ENCODE peak calls at places on chromosomes 16 and 17, in six cellular contexts. N, V, Y, F, G and Z are unnamed samples. For H3K36me3, the result is how much of the 10 kb centered on the place peaks cover.

GRCh38 chr17:17780941-17781590 is 55.7 kb downstream of the SREBF1 start:
- DNase-seq in V (peak), N (peak), Y (no peak), G (no peak), F (no peak), Z (no peak)

GRCh38 chr16:86334062-86334461 is 176.3 kb upstream of the FOXF1 start:
- DNase-seq in N (no peak), Y (no peak), V (no peak), G (no peak), F (no peak), Z (no peak)

GRCh38 chr17:50263293-50264262 is 10.7 kb upstream of the TMEM92 start:
- DNase-seq in F (no peak), V (no peak), N (peak), Y (no peak), G (no peak), Z (no peak)

GRCh38 chr17:76036497-76037380 is 9.6 kb upstream of the EVPL start:
- DNase-seq in N (no peak), Y (no peak), G (no peak), V (peak), F (no peak), Z (no peak)

GRCh38 chr17:59506907-59507726 is 58.3 kb upstream of the DHX40 start:
- DNase-seq in Y (no peak), V (no peak), F (no peak), N (no peak), G (no peak), Z (no peak)

GRCh38 chr16:69435977-69436729 is 11.7 kb downstream of the CYB5B start:
- DNase-seq in G (peak), Y (no peak), V (no peak), F (no peak), N (no peak), Z (no peak)

GRCh38 chr16:46884513-46885293 is 541 bp downstream of the GPT2 start:
- DNase-seq in F (no peak), G (peak), V (no peak), Y (no peak), N (no peak), Z (peak)

GRCh38 chr16:7482028-7482427 is 149.4 kb downstream of the RBFOX1 start:
- DNase-seq in F (no peak), V (no peak), Y (no peak), N (no peak), G (no peak), Z (no peak)

GRCh38 chr17:31915456-31916100 is 14.1 kb upstream of the UTP6 start:
- DNase-seq in Y (no peak), V (no peak), N (no peak), G (no peak), F (no peak), Z (no peak)

GRCh38 chr17:45677770-45678169 is 106.3 kb upstream of the CRHR1 start:
- DNase-seq in F (no peak), G (no peak), V (no peak), Y (no peak), N (no peak), Z (no peak)

GRCh38 chr17:42288078-42288984 is at the start of gene STAT5A:
- DNase-seq in Y (peak), F (peak), V (peak), G (peak), N (peak), Z (peak)

GRCh38 chr16:13994239-13995106 is 74.5 kb downstream of the ERCC4 start:
- DNase-seq in N (no peak), F (no peak), V (no peak), G (no peak), Y (no peak), Z (no peak)

DNA sequence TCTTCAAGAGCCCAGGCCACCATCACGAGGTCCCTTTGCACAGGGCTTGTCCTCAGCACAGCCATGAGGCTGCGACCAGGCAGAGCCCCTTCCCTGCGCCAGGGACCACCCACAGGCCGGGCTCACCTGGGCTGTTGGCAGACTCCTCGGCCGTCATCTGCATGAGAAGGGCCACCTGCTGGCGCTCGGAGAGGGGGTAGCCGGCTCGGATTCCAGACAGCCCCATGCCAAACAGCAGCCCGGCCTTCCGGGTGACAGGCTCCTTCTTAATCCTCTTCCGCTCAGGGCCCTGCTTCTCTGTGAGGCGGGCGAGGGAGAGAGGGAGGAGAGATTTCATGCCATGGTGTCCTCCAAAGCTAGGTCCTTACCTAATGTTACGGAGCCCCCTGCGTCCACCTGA is 73.4 kb downstream of the ZNF778 start:
- DNase-seq in F (no peak), Y (no peak), G (no peak), V (no peak), N (no peak), Z (no peak)
- H3K36me3 ChIP-seq in F (under half), Y (under half), G (under half), V (under half), N (under half), Z (under half)

GRCh38 chr16:51132484-51132883 is 18.6 kb downstream of the SALL1 start:
- DNase-seq in Y (no peak), N (no peak), F (no peak), G (no peak), V (no peak), Z (no peak)
- H3K36me3 ChIP-seq in Y (under half), N (under half), F (under half), G (under half), V (under half), Z (under half)

GRCh38 chr17:69690531-69690930 is 276.0 kb downstream of the MAP2K6 start:
- DNase-seq in V (no peak), G (no peak), F (no peak), N (no peak), Y (no peak), Z (no peak)
- H3K36me3 ChIP-seq in V (under half), G (under half), F (under half), N (under half), Y (under half), Z (under half)

GRCh38 chr16:10441726-10442125 is 55.9 kb downstream of the ATF7IP2 start:
- DNase-seq in N (no peak), F (no peak), G (peak), Y (no peak), V (no peak), Z (no peak)
- H3K36me3 ChIP-seq in N (under half), F (under half), G (under half), Y (half or more), V (under half), Z (under half)

GRCh38 chr16:28839004-28839639 is 7.0 kb downstream of the TUFM start:
- DNase-seq in N (no peak), F (no peak), G (no peak), V (no peak), Y (no peak), Z (no peak)

GRCh38 chr16:28835864-28836760 is 10.0 kb downstream of the TUFM start:
- DNase-seq in V (no peak), G (no peak), Y (no peak), F (no peak), N (no peak), Z (no peak)

GRCh38 chr16:28836761-28837064 is 9.4 kb downstream of the TUFM start:
- DNase-seq in Y (no peak), N (no peak), V (no peak), F (no peak), G (no peak), Z (no peak)

GRCh38 chr16:28838558-28838918 is 7.6 kb downstream of the TUFM start:
- DNase-seq in F (no peak), V (no peak), N (no peak), G (no peak), Y (no peak), Z (no peak)

DNA sequence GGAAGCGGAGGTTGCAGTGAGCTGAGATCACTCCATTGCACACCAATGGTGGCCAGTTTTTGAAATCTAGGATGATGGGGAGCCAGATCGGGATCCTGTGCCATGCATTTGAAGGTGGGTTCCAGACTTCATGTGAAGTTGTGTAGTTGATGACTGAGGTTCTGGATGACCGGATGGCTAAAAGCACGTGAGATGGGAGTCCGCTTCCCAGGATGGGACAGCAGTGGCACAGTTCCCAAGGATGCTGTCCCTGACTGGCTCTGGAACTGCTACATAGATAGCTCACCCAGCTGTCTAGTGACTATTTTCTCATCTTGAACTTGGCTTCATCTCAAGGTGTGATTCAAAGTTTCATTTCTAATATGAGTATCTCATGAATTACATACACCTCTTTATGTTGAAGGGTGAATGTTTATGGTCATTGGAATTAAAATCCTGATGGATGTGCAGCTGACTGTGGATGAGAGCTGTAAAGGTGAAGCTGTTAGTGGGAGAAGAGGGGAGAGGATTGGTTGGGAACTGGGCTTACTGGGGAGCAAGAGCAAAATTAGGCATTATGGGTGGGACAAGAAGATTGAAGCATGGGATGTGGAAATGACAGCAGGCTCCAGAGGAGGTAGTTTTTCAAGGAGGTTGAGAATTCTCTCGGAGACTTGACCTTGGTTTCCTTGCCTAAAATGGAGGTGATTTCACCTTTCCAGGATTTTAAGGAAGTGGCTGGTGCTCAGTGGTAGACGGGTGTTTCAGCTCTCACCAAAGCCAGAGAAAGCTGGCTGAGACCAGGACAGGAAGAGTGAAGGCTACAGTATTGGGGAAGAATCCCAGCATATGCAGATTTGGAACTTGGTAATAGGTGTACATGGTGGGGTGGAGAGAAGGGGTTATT is 8.2 kb downstream of the TUFM start:
- DNase-seq in V (no peak), G (no peak), F (no peak), Y (no peak), N (no peak), Z (no peak)
- H3K36me3 ChIP-seq in V (under half), G (half or more), F (half or more), Y (under half), N (half or more), Z (under half)

GRCh38 chr16:28165549-28166046 is 46.2 kb downstream of the XPO6 start:
- DNase-seq in F (no peak), V (no peak), N (no peak), Y (no peak), G (no peak), Z (no peak)

GRCh38 chr16:28167730-28168129 is 44.0 kb downstream of the XPO6 start:
- DNase-seq in F (no peak), V (no peak), N (no peak), G (no peak), Y (no peak), Z (no peak)

GRCh38 chr16:28168991-28169554 is 42.7 kb downstream of the XPO6 start:
- DNase-seq in Y (peak), N (no peak), F (no peak), G (no peak), V (no peak), Z (no peak)

GRCh38 chr16:28167221-28167620 is 44.5 kb downstream of the XPO6 start:
- DNase-seq in V (no peak), N (no peak), G (no peak), Y (no peak), F (no peak), Z (no peak)

GRCh38 chr16:28166394-28167208 is 45.2 kb downstream of the XPO6 start:
- DNase-seq in N (no peak), G (no peak), Y (no peak), V (no peak), F (no peak), Z (no peak)
- H3K36me3 ChIP-seq in N (half or more), G (half or more), Y (under half), V (under half), F (under half), Z (under half)

DNA sequence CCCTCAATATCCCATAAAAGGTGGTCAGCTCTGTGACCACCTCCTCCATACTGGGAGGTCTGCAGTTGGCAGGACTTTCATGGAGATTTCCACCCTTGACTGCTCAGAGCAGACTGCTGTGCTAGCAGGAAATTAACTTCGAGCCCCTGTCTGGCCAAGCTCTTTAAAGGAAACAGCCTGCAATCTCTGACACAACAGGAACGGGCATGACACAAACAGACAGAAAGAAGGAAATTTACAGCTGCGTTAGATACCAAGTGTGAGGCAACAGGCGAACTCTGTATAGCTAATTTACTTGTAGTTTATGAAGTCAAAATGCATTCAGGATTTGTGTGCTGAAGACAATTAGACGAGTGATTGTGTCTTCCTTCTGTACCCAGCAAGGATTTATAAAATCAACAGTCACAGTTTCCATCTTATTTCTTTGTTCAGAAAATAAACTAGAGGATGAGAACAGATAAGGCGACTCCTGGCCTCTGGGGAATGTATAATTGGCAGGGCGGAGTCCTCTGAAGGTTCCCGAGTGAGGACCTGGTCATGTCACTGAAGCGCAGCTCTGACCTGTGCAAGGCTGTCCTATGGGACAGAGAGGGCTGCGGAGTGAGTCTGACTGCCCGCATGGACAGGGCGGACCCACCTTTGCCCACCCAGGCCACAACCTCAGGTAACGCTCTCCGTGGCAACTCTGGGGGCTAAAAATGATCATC is 16.1 kb downstream of the WIPI1 start:
- DNase-seq in N (peak), G (peak), V (no peak), Y (no peak), F (no peak), Z (no peak)
- H3K36me3 ChIP-seq in N (under half), G (under half), V (under half), Y (under half), F (under half), Z (under half)

GRCh38 chr17:38800237-38800760 is 943 bp upstream of the PIP4K2B start:
- DNase-seq in F (no peak), N (no peak), G (no peak), Y (no peak), V (no peak), Z (no peak)
- H3K36me3 ChIP-seq in F (under half), N (under half), G (half or more), Y (under half), V (under half), Z (under half)